ENCODE peak calls at places on chromosomes 6 and 20, in eight cellular contexts. One of them, this sample, is unnamed. For H3K9me3, the result is how much of the 10 kb centered on the place peaks cover.

GRCh38 chr20:63536997-63537524 is at the start of gene PTK6:
- DNase-seq in K562: peak
- DNase-seq in IMR-90: no peak
- DNase-seq in mesenchymal stem cell: no peak
- DNase-seq in endothelial cell of umbilical vein: no peak
- DNase-seq in neural progenitor cell: no peak
- DNase-seq in GM23248: no peak
- DNase-seq in HCT116: no peak
- DNase-seq in this sample: peak

GRCh38 chr6:140051521-140052455 is 677.3 kb upstream of the CITED2 start:
- DNase-seq in K562: no peak
- DNase-seq in IMR-90: peak
- DNase-seq in mesenchymal stem cell: peak
- DNase-seq in endothelial cell of umbilical vein: peak
- DNase-seq in neural progenitor cell: no peak
- DNase-seq in GM23248: peak
- DNase-seq in HCT116: no peak
- DNase-seq in this sample: no peak

GRCh38 chr6:135274561-135275293 is 93.6 kb downstream of the MYB start:
- DNase-seq in K562: no peak
- DNase-seq in IMR-90: peak
- DNase-seq in mesenchymal stem cell: peak
- DNase-seq in endothelial cell of umbilical vein: no peak
- DNase-seq in neural progenitor cell: no peak
- DNase-seq in GM23248: no peak
- DNase-seq in HCT116: no peak
- DNase-seq in this sample: no peak

GRCh38 chr6:4358414-4359107 is 223.2 kb upstream of the ECI2 start:
- DNase-seq in K562: peak
- DNase-seq in IMR-90: peak
- DNase-seq in mesenchymal stem cell: peak
- DNase-seq in endothelial cell of umbilical vein: peak
- DNase-seq in neural progenitor cell: peak
- DNase-seq in GM23248: peak
- DNase-seq in HCT116: peak
- DNase-seq in this sample: no peak

GRCh38 chr6:10309826-10310405 is 105.0 kb downstream of the TFAP2A start:
- DNase-seq in K562: no peak
- DNase-seq in IMR-90: no peak
- DNase-seq in mesenchymal stem cell: no peak
- DNase-seq in endothelial cell of umbilical vein: no peak
- DNase-seq in neural progenitor cell: peak
- DNase-seq in GM23248: no peak
- DNase-seq in HCT116: no peak
- DNase-seq in this sample: no peak

GRCh38 chr20:35010405-35011192 is 54.9 kb downstream of the MYH7B start:
- DNase-seq in K562: no peak
- DNase-seq in IMR-90: no peak
- DNase-seq in mesenchymal stem cell: no peak
- DNase-seq in endothelial cell of umbilical vein: no peak
- DNase-seq in neural progenitor cell: no peak
- DNase-seq in GM23248: no peak
- DNase-seq in HCT116: no peak
- DNase-seq in this sample: no peak

GRCh38 chr6:157763129-157763893 is 59.7 kb upstream of the SNX9 start:
- DNase-seq in K562: peak
- DNase-seq in IMR-90: peak
- DNase-seq in mesenchymal stem cell: peak
- DNase-seq in endothelial cell of umbilical vein: peak
- DNase-seq in neural progenitor cell: no peak
- DNase-seq in GM23248: peak
- DNase-seq in HCT116: peak
- DNase-seq in this sample: no peak

GRCh38 chr20:39623584-39624234 is 661.6 kb downstream of the DHX35 start:
- DNase-seq in K562: no peak
- DNase-seq in IMR-90: no peak
- DNase-seq in mesenchymal stem cell: no peak
- DNase-seq in endothelial cell of umbilical vein: peak
- DNase-seq in neural progenitor cell: no peak
- DNase-seq in GM23248: peak
- DNase-seq in HCT116: no peak
- DNase-seq in this sample: no peak

GRCh38 chr6:32785781-32786533 is 22.6 kb upstream of the HLA-DQB2 start:
- DNase-seq in K562: peak
- DNase-seq in IMR-90: peak
- DNase-seq in mesenchymal stem cell: peak
- DNase-seq in endothelial cell of umbilical vein: peak
- DNase-seq in neural progenitor cell: peak
- DNase-seq in GM23248: peak
- DNase-seq in HCT116: peak
- DNase-seq in this sample: peak

DNA sequence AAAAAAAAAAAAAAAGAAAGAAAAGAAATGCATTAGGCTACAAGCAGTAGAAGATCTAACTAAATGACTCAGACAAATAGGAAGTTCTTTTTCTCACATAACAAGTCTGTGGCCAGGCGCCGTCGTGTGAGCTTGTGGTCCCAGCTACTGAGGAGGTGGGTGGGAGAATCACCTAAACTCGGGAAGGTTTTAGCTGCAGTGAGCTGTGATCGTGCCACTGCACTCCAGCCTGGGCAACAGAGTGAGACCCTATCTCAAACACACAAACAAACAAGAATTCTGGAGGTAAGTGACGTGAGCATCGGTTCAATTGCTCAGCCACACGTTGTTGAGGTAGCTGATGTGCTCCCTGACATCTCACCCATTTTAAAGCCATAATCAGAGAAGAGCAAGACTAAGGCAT is 37.9 kb upstream of the SLC23A2 start:
- DNase-seq in K562: no peak
- DNase-seq in IMR-90: no peak
- DNase-seq in mesenchymal stem cell: no peak
- DNase-seq in endothelial cell of umbilical vein: no peak
- DNase-seq in neural progenitor cell: no peak
- DNase-seq in GM23248: no peak
- DNase-seq in HCT116: no peak
- DNase-seq in this sample: no peak
- H3K4me3 ChIP-seq in K562: no peak
- H3K4me3 ChIP-seq in IMR-90: no peak
- H3K4me3 ChIP-seq in mesenchymal stem cell: no peak
- H3K4me3 ChIP-seq in endothelial cell of umbilical vein: no peak
- H3K4me3 ChIP-seq in neural progenitor cell: no peak
- H3K4me3 ChIP-seq in GM23248: no peak
- H3K4me3 ChIP-seq in HCT116: no peak
- H3K4me3 ChIP-seq in this sample: no peak

DNA sequence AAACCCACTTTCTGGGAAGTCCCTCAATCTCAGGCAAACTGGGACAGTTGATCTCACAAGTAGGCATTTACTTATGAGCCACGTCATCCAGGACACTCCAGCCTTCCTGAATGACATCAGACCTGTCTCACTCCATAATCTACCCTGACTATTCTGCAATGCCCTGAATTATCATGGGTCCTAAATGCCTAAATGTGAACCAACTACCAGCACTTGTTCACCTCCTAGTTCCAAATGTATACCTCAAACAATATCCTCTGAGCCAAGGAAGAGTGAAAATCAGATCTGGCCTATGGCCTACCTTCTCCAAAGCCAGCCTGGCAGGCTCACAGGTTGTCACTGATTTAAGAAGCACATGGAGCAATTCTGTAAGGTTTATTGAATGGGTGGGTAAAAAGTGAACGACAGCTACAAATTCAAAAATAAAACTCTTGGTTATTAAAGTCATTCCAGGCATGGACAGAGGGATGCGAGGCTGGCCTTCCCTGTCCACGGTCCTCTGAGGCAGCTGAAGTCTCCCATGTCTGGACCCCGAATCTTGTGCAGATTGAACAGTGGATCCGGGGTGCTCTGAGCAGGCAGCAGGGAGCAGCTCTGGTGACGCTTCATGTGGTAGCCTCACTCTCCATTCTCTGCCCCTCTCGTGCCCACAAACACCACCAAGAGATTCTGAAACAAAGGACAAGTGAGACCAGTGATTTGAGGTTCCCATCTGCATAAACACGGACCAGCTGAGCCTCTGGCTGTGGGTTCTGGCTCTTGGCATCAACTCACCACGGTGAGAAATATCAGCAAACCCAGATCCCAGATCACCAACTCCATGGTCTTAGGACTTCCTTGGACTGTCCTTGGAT is 14.7 kb downstream of the SNHG17 start:
- DNase-seq in K562: no peak
- DNase-seq in IMR-90: peak
- DNase-seq in mesenchymal stem cell: peak
- DNase-seq in endothelial cell of umbilical vein: no peak
- DNase-seq in neural progenitor cell: no peak
- DNase-seq in GM23248: no peak
- DNase-seq in HCT116: no peak
- DNase-seq in this sample: no peak
- H2AFZ ChIP-seq in K562: no peak
- H2AFZ ChIP-seq in IMR-90: no peak
- H2AFZ ChIP-seq in mesenchymal stem cell: no peak
- H2AFZ ChIP-seq in endothelial cell of umbilical vein: no peak
- H2AFZ ChIP-seq in neural progenitor cell: no peak
- H2AFZ ChIP-seq in GM23248: no peak
- H2AFZ ChIP-seq in HCT116: no peak
- H2AFZ ChIP-seq in this sample: no peak

GRCh38 chr6:31216208-31216898 is 45.9 kb upstream of the POU5F1 start:
- DNase-seq in K562: no peak
- DNase-seq in IMR-90: no peak
- DNase-seq in mesenchymal stem cell: no peak
- DNase-seq in endothelial cell of umbilical vein: no peak
- DNase-seq in neural progenitor cell: no peak
- DNase-seq in GM23248: no peak
- DNase-seq in HCT116: no peak
- DNase-seq in this sample: peak
- H3K9me3 ChIP-seq in K562: under half
- H3K9me3 ChIP-seq in IMR-90: under half
- H3K9me3 ChIP-seq in mesenchymal stem cell: under half
- H3K9me3 ChIP-seq in endothelial cell of umbilical vein: under half
- H3K9me3 ChIP-seq in neural progenitor cell: under half
- H3K9me3 ChIP-seq in GM23248: under half
- H3K9me3 ChIP-seq in HCT116: under half
- H3K9me3 ChIP-seq in this sample: half or more

GRCh38 chr6:30322527-30323501 is 3.9 kb upstream of the TRIM39 start:
- DNase-seq in K562: peak
- DNase-seq in IMR-90: peak
- DNase-seq in mesenchymal stem cell: peak
- DNase-seq in endothelial cell of umbilical vein: no peak
- DNase-seq in neural progenitor cell: peak
- DNase-seq in GM23248: peak
- DNase-seq in HCT116: no peak
- DNase-seq in this sample: no peak
- H3K4me3 ChIP-seq in K562: no peak
- H3K4me3 ChIP-seq in IMR-90: no peak
- H3K4me3 ChIP-seq in mesenchymal stem cell: no peak
- H3K4me3 ChIP-seq in endothelial cell of umbilical vein: no peak
- H3K4me3 ChIP-seq in neural progenitor cell: no peak
- H3K4me3 ChIP-seq in GM23248: peak
- H3K4me3 ChIP-seq in HCT116: no peak
- H3K4me3 ChIP-seq in this sample: no peak

GRCh38 chr6:14664616-14665315 is 547.2 kb downstream of the CD83 start:
- DNase-seq in K562: no peak
- DNase-seq in IMR-90: no peak
- DNase-seq in mesenchymal stem cell: peak
- DNase-seq in endothelial cell of umbilical vein: no peak
- DNase-seq in neural progenitor cell: no peak
- DNase-seq in GM23248: peak
- DNase-seq in HCT116: no peak
- DNase-seq in this sample: peak

GRCh38 chr6:14661696-14662095 is 544.1 kb downstream of the CD83 start:
- DNase-seq in K562: no peak
- DNase-seq in IMR-90: no peak
- DNase-seq in mesenchymal stem cell: no peak
- DNase-seq in endothelial cell of umbilical vein: no peak
- DNase-seq in neural progenitor cell: peak
- DNase-seq in GM23248: no peak
- DNase-seq in HCT116: no peak
- DNase-seq in this sample: no peak

GRCh38 chr6:14664112-14664592 is 546.6 kb downstream of the CD83 start:
- DNase-seq in K562: no peak
- DNase-seq in IMR-90: peak
- DNase-seq in mesenchymal stem cell: no peak
- DNase-seq in endothelial cell of umbilical vein: no peak
- DNase-seq in neural progenitor cell: no peak
- DNase-seq in GM23248: no peak
- DNase-seq in HCT116: no peak
- DNase-seq in this sample: peak

GRCh38 chr6:14670806-14671205 is 553.2 kb downstream of the CD83 start:
- DNase-seq in K562: no peak
- DNase-seq in IMR-90: no peak
- DNase-seq in mesenchymal stem cell: no peak
- DNase-seq in endothelial cell of umbilical vein: no peak
- DNase-seq in neural progenitor cell: no peak
- DNase-seq in GM23248: no peak
- DNase-seq in HCT116: no peak
- DNase-seq in this sample: no peak

GRCh38 chr6:14665827-14666724 is 548.5 kb downstream of the CD83 start:
- DNase-seq in K562: peak
- DNase-seq in IMR-90: peak
- DNase-seq in mesenchymal stem cell: peak
- DNase-seq in endothelial cell of umbilical vein: no peak
- DNase-seq in neural progenitor cell: no peak
- DNase-seq in GM23248: peak
- DNase-seq in HCT116: no peak
- DNase-seq in this sample: peak
- H2AFZ ChIP-seq in K562: peak
- H2AFZ ChIP-seq in IMR-90: peak
- H2AFZ ChIP-seq in mesenchymal stem cell: no peak
- H2AFZ ChIP-seq in endothelial cell of umbilical vein: no peak
- H2AFZ ChIP-seq in neural progenitor cell: no peak
- H2AFZ ChIP-seq in GM23248: peak
- H2AFZ ChIP-seq in HCT116: no peak
- H2AFZ ChIP-seq in this sample: no peak